ENCODE peak calls at places on chromosomes 13 and 19, in seven cellular contexts. K is Peyer's patch, B is H1, M is small intestine, F is cardiac fibroblast, G is IMR-90, C is ascending aorta. W is an unnamed sample.

GRCh38 chr19:5125797-5126497 is 157.0 kb downstream of the KDM4B start:
- DNase-seq in K (no peak), B (peak), M (no peak), F (peak), G (peak), C (no peak), W (no peak)

GRCh38 chr13:68232351-68233130 is 1002.4 kb upstream of the PCDH9 start:
- DNase-seq in K (no peak), B (no peak), M (no peak), F (no peak), G (no peak), C (no peak), W (no peak)

GRCh38 chr19:17420267-17420924 is 549 bp downstream of the MVB12A start:
- DNase-seq in K (peak), B (peak), M (peak), F (peak), G (no peak), C (peak), W (peak)

GRCh38 chr19:6521718-6522646 is 8.8 kb upstream of the TNFSF9 start:
- DNase-seq in K (peak), B (no peak), M (peak), F (no peak), G (no peak), C (no peak), W (no peak)

GRCh38 chr19:34838248-34838647 is 65.2 kb upstream of the ZNF599 start:
- DNase-seq in K (no peak), B (no peak), M (peak), F (peak), G (no peak), C (no peak), W (no peak)

GRCh38 chr13:102401755-102402154 is at the start of gene FGF14:
- DNase-seq in K (no peak), B (no peak), M (no peak), F (no peak), G (no peak), C (no peak), W (no peak)

GRCh38 chr13:50537029-50537428 is 306.5 kb downstream of the DLEU7 start:
- DNase-seq in K (no peak), B (no peak), M (no peak), F (no peak), G (no peak), C (no peak), W (no peak)

GRCh38 chr19:18520848-18521691 is 800 bp downstream of the ELL start:
- DNase-seq in K (peak), B (peak), M (peak), F (no peak), G (no peak), C (peak), W (no peak)

GRCh38 chr13:82655518-82655855 is 1226.8 kb downstream of the SLITRK1 start:
- DNase-seq in K (no peak), B (no peak), M (no peak), F (no peak), G (peak), C (no peak), W (peak)

GRCh38 chr13:27270594-27271520 is at the start of gene RASL11A:
- DNase-seq in K (peak), B (peak), M (peak), F (peak), G (peak), C (peak), W (peak)

GRCh38 chr19:38373907-38374331 is 452 bp upstream of the PSMD8 start:
- DNase-seq in K (no peak), B (no peak), M (no peak), F (no peak), G (no peak), C (no peak), W (no peak)

GRCh38 chr19:10420444-10421239 is at the start of gene PDE4A:
- DNase-seq in K (no peak), B (peak), M (no peak), F (peak), G (no peak), C (no peak), W (no peak)

GRCh38 chr13:80337011-80337688 is 3.8 kb downstream of the SPRY2 start:
- DNase-seq in K (no peak), B (no peak), M (peak), F (peak), G (no peak), C (no peak), W (peak)

GRCh38 chr13:95607363-95607762 is 37.1 kb downstream of the DZIP1 start:
- DNase-seq in K (no peak), B (no peak), M (no peak), F (peak), G (peak), C (no peak), W (peak)

GRCh38 chr13:48782429-48782840 is 128.7 kb downstream of the CYSLTR2 start:
- DNase-seq in K (no peak), B (no peak), M (no peak), F (no peak), G (no peak), C (no peak), W (no peak)

GRCh38 chr19:1001538-1002166 is 1.4 kb downstream of the GRIN3B start:
- DNase-seq in K (peak), B (peak), M (peak), F (peak), G (no peak), C (no peak), W (peak)

GRCh38 chr19:55166530-55167268 is at the start of gene DNAAF3:
- DNase-seq in K (peak), B (peak), M (peak), F (peak), G (peak), C (peak), W (peak)
- H3K4me3 ChIP-seq in K (peak), B (peak), M (peak), F (peak), G (peak), C (peak), W (peak)

DNA sequence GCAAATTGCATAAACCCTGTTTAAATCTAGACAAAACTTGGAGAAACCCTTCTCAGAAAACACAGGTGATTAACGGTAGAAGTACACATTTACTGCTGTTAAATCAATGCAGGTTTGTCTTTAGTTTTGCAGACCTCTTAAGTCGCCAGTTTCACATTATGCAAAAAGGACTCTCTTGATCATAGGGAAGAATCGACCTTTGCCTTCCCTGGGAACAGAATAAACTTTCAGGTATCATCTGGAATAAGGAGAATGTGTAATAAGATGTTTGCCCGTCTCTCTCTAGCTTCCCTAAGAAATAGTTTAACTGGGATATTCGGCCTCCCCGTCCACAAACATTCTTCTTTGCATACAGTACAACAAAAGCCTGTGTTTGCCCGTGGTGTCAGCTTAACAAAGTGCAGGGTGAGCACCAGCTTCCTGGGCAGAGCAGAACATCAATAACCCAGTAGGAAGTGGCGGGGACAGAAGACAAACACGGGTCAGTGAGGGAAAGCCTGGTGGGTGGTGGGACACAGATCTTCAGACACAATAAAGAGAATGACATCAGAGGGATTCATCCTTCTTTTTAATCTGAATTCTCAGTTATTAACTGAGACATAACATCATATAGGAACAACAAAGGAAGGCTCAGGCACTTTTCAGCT is 1077.7 kb upstream of the SLC10A2 start:
- DNase-seq in K (no peak), B (peak), M (no peak), F (no peak), G (no peak), C (no peak), W (peak)
- H3K4me3 ChIP-seq in K (no peak), B (no peak), M (no peak), F (no peak), G (no peak), C (no peak), W (no peak)

GRCh38 chr19:3163230-3163886 is 15.2 kb upstream of the S1PR4 start:
- DNase-seq in K (peak), B (peak), M (peak), F (peak), G (peak), C (no peak), W (no peak)
- H3K4me3 ChIP-seq in K (no peak), B (peak), M (no peak), F (no peak), G (no peak), C (no peak), W (no peak)

DNA sequence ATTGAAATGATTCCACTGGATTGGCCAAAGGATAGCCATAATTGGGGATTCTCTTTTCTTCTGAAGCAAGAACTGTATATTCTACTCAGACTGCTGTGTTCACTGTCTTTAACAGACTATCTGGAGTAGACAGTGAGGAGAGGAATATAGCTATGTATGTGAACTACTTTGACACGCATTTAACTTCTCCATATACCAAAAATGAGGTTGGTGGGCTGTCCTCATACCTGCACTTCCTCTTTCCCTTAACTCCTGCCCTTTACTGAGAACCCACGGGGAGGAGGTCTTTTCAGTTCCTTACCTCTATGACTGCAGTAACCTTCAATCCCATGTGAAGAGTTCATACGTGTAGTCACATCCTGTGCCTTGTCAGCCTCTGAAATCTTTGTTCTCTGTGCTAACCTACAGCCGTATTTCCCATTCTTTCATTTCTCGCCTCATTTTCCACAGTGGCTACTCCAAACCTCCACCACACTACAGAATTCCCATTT is 305.8 kb downstream of the MTUS2 start:
- DNase-seq in K (no peak), B (no peak), M (no peak), F (no peak), G (no peak), C (no peak), W (no peak)
- H3K4me3 ChIP-seq in K (no peak), B (no peak), M (no peak), F (no peak), G (no peak), C (no peak), W (no peak)

GRCh38 chr13:71729441-71729840 is 137.6 kb downstream of the DACH1 start:
- DNase-seq in K (no peak), B (no peak), M (no peak), F (no peak), G (no peak), C (no peak), W (no peak)

GRCh38 chr13:71727036-71727435 is 140.0 kb downstream of the DACH1 start:
- DNase-seq in K (no peak), B (no peak), M (no peak), F (no peak), G (no peak), C (no peak), W (no peak)

GRCh38 chr13:71730267-71730666 is 136.7 kb downstream of the DACH1 start:
- DNase-seq in K (no peak), B (no peak), M (no peak), F (no peak), G (no peak), C (no peak), W (no peak)
- H3K4me3 ChIP-seq in K (no peak), B (no peak), M (no peak), F (no peak), G (no peak), C (no peak), W (no peak)

GRCh38 chr19:14582894-14583340 is at the start of gene CLEC17A:
- DNase-seq in K (peak), B (no peak), M (no peak), F (no peak), G (no peak), C (no peak), W (no peak)
- H3K4me3 ChIP-seq in K (no peak), B (no peak), M (no peak), F (no peak), G (no peak), C (no peak), W (no peak)

DNA sequence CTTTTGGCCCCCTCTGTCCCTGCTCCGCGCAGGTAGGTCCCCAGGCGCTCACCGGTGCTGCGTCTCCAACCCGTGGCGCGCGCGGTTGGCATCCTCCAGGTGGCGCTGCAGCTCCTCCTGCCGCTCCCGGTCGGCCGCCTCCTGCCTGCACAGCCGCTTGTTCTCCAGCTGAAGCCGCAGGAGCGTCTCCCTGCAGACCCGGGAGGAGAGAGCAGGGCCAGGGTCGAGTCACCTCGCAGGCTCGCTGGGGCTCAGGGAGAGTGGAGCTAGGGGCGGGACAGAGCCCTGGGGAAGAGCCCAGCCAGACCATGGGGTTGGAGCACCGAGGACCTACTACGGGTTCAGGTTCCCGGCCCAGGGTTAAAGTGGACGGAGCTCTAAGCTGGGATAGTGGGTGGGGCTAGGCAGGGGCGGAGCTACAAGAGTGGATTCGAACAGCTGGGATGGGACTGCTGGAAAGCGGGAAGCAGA is 9.3 kb downstream of the HOOK2 start:
- DNase-seq in K (peak), B (peak), M (peak), F (peak), G (peak), C (peak), W (peak)
- H3K4me3 ChIP-seq in K (peak), B (no peak), M (no peak), F (peak), G (peak), C (peak), W (peak)

GRCh38 chr19:19627442-19627715 is 641 bp downstream of the LPAR2 start:
- DNase-seq in K (no peak), B (no peak), M (no peak), F (no peak), G (no peak), C (no peak), W (no peak)

GRCh38 chr19:19628499-19629134 is 597 bp upstream of the LPAR2 start:
- DNase-seq in K (peak), B (peak), M (peak), F (peak), G (peak), C (no peak), W (peak)

GRCh38 chr19:19627716-19628498 is at the start of gene LPAR2:
- DNase-seq in K (peak), B (peak), M (peak), F (no peak), G (no peak), C (no peak), W (peak)

GRCh38 chr19:19624032-19624570 is 3.9 kb downstream of the LPAR2 start:
- DNase-seq in K (no peak), B (no peak), M (no peak), F (no peak), G (no peak), C (no peak), W (no peak)

DNA sequence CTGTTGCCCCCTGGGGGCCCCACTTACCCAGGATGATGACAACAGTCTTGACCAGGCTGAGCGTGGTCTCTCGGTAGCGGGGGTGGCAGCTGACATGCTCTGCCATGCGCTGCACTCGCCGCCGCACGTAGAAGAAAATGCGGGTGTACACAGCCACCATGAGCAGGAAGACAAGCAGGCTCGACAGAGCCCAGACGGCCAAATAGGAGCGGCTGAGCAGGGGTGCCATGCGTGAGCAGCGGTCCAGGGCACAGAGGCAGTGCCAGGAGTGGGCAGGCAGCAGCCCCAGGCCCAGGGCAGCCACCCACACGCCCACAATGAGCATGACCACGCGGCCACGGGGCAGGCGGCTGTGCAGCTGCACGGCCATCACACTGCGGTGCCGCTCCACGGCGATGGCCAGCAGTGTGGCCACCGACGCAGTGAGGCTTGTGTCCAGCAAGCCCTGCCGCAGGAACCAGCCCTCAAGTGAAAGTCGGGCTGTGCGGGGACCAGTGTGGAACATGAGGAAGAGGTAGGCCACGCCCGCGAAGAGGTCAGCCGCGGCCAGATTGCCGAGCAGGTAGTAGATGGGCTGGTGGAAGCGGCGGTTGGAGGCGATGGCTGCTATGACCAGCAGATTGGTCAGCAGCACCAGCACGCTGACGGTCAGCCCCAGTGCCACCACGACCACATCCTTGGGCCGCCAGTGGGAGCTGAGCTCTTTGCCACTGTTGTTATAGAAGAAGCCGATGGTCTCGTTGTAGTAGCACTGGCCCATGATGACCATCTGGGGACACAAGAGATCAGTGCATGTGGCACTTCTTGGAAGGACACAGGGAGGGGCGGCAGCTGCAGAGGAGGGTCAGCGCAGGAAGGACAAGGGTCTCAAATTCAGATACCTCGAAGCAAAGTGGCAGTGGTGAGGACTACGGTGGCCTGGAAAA is 1.2 kb downstream of the LPAR2 start:
- DNase-seq in K (peak), B (no peak), M (no peak), F (no peak), G (no peak), C (no peak), W (no peak)
- H3K4me3 ChIP-seq in K (peak), B (peak), M (peak), F (no peak), G (no peak), C (no peak), W (no peak)

DNA sequence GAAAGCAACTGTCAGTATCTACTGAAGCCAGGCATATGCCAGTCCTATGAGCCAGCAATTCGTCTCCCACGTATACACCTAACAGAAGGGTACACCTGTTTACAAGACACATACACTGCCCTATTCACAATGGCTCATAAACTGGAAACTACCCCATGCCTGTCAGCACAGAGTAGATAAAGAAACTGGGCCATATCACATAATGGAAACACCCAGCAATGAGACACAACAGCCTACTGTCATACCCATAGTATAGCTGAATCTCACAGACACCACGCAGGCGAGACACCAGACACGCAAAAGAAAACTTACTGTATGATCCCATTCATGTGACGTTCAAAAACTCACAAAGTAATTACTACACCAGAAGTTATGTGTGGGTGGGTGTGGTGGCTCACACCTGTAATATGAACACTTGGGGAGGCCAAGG is 15.7 kb downstream of the NOSIP start:
- DNase-seq in K (no peak), B (no peak), M (peak), F (no peak), G (no peak), C (no peak), W (no peak)
- H3K4me3 ChIP-seq in K (no peak), B (no peak), M (no peak), F (no peak), G (no peak), C (no peak), W (no peak)

GRCh38 chr13:92483894-92484293 is 742.7 kb upstream of the GPC6 start:
- DNase-seq in K (no peak), B (no peak), M (no peak), F (no peak), G (no peak), C (no peak), W (no peak)
- H3K4me3 ChIP-seq in K (no peak), B (no peak), M (no peak), F (no peak), G (no peak), C (no peak), W (no peak)

W was measured in foreskin fibroblast.